ENCODE peak calls at places on chromosomes 12 and 14, in eight cellular contexts. U, G, Y, F, Q, Z, D and V are unnamed samples.

GRCh38 chr12:63420206-63420644 is 248.1 kb downstream of the DPY19L2 start:
- DNase-seq in Y (no peak), D (peak), F (peak), G (peak), Q (no peak), U (peak), Z (no peak), V (peak)

GRCh38 chr12:84492381-84492883 is 420.2 kb downstream of the SLC6A15 start:
- DNase-seq in U (no peak), Z (no peak), F (peak), D (no peak), Q (no peak), G (no peak), Y (no peak), V (no peak)

GRCh38 chr14:94062344-94062904 is 18.6 kb downstream of the DDX24 start:
- DNase-seq in G (peak), F (peak), Q (peak), Z (no peak), Y (no peak), D (peak), U (no peak), V (no peak)

GRCh38 chr14:77026930-77027537 is 1.5 kb downstream of the IRF2BPL start:
- DNase-seq in G (peak), Y (peak), D (peak), F (peak), Z (peak), Q (no peak), U (peak), V (peak)

GRCh38 chr12:49959570-49960473 is 1.9 kb upstream of the AQP5 start:
- DNase-seq in D (peak), G (no peak), Y (no peak), Z (no peak), F (peak), U (peak), Q (no peak), V (no peak)

GRCh38 chr12:106030210-106031175 is 108.3 kb downstream of the NUAK1 start:
- DNase-seq in U (peak), F (peak), Q (peak), G (peak), D (peak), Z (no peak), Y (no peak), V (no peak)

GRCh38 chr12:2214411-2214810 is 161.6 kb downstream of the CACNA1C start:
- DNase-seq in Z (no peak), F (no peak), D (no peak), G (no peak), Q (no peak), Y (no peak), U (no peak), V (no peak)

GRCh38 chr14:101625336-101626097 is 64.2 kb downstream of the DIO3 start:
- DNase-seq in G (no peak), F (peak), Z (no peak), Q (peak), U (no peak), D (no peak), Y (no peak), V (no peak)

GRCh38 chr12:14665354-14666348 is 30.7 kb downstream of the GUCY2C start:
- DNase-seq in Z (no peak), U (peak), Y (no peak), D (no peak), G (no peak), Q (peak), F (peak), V (no peak)

GRCh38 chr14:104116544-104117340 is 21.6 kb upstream of the KIF26A start:
- DNase-seq in Q (no peak), F (peak), Z (peak), U (no peak), G (no peak), D (no peak), Y (peak), V (no peak)

GRCh38 chr12:10025236-10025635 is 5.2 kb upstream of the CLEC9A start:
- DNase-seq in Q (no peak), Y (no peak), Z (no peak), D (no peak), U (no peak), F (no peak), G (no peak), V (no peak)

GRCh38 chr12:20555771-20556170 is 139.4 kb upstream of the SLCO1C1 start:
- DNase-seq in G (no peak), Y (no peak), F (peak), D (no peak), U (no peak), Z (no peak), Q (no peak), V (no peak)

GRCh38 chr12:14777271-14777670 is 26.0 kb downstream of the WBP11 start:
- DNase-seq in Y (no peak), G (no peak), U (peak), D (no peak), Z (no peak), Q (no peak), F (peak), V (no peak)

GRCh38 chr14:63045612-63046320 is 508 bp upstream of the KCNH5 start:
- DNase-seq in Q (no peak), Y (peak), F (peak), U (peak), D (peak), G (peak), Z (peak), V (peak)

GRCh38 chr14:73645248-73645610 is 443 bp downstream of the DNAL1 start:
- DNase-seq in Y (no peak), G (no peak), D (no peak), U (no peak), Z (no peak), Q (no peak), F (no peak), V (no peak)

GRCh38 chr12:69105101-69105613 is 134.2 kb upstream of the CPSF6 start:
- DNase-seq in U (no peak), Y (no peak), F (no peak), Q (no peak), D (no peak), G (no peak), Z (no peak), V (peak)

GRCh38 chr14:74147571-74147970 is 62.8 kb downstream of the LIN52 start:
- DNase-seq in D (no peak), U (no peak), Y (no peak), F (no peak), Z (no peak), G (no peak), Q (no peak), V (no peak)

GRCh38 chr14:103165323-103165722 is 42.1 kb downstream of the TNFAIP2 start:
- DNase-seq in Z (no peak), D (no peak), Y (no peak), F (no peak), U (no peak), G (no peak), Q (no peak), V (no peak)

GRCh38 chr12:100579844-100580243 is 6.4 kb downstream of the GAS2L3 start:
- DNase-seq in Z (no peak), Q (no peak), G (no peak), Y (no peak), U (no peak), F (no peak), D (peak), V (no peak)

GRCh38 chr14:104784218-104784568 is 11.4 kb downstream of the AKT1 start:
- DNase-seq in F (no peak), G (no peak), Z (no peak), Q (no peak), D (no peak), U (no peak), Y (no peak), V (no peak)

GRCh38 chr12:113190761-113191160 is 5.2 kb downstream of the RITA1 start:
- DNase-seq in G (no peak), Q (no peak), D (peak), U (peak), Z (no peak), F (peak), Y (no peak), V (no peak)